ENCODE peak calls at places on chromosome 7, in eight cellular contexts. One of them, this sample, is unnamed.
A peak's percentile ranks its signal among the peaks of the same experiment; 100 is the strongest.

GRCh38 chr7:29839302-29839701 is 33.0 kb downstream of the WIPF3 start:
- DNase-seq in GM10248: no peak
- DNase-seq in GM12878: no peak
- DNase-seq in psoas muscle: peak; percentile 75
- DNase-seq in BJ: peak; percentile 21
- DNase-seq in CD4-positive, alpha-beta T cell: no peak
- DNase-seq in transverse colon: peak; percentile 12
- DNase-seq in natural killer cell: no peak
- DNase-seq in this sample: no peak

GRCh38 chr7:104207348-104207730 is 474 bp downstream of the ORC5 start:
- DNase-seq in transverse colon: no peak
- DNase-seq in BJ: no peak
- DNase-seq in CD4-positive, alpha-beta T cell: no peak
- DNase-seq in psoas muscle: no peak
- DNase-seq in GM12878: no peak
- DNase-seq in GM10248: peak; percentile 12
- DNase-seq in natural killer cell: no peak
- DNase-seq in this sample: no peak

GRCh38 chr7:157397751-157398691 is 61.2 kb downstream of the DNAJB6 start:
- DNase-seq in GM10248: no peak
- DNase-seq in transverse colon: peak; percentile 25
- DNase-seq in BJ: peak; percentile 78
- DNase-seq in GM12878: no peak
- DNase-seq in natural killer cell: no peak
- DNase-seq in CD4-positive, alpha-beta T cell: no peak
- DNase-seq in psoas muscle: peak; percentile 51
- DNase-seq in this sample: peak; percentile 39

GRCh38 chr7:130063036-130063435 is 7.3 kb upstream of the KLHDC10 start:
- DNase-seq in GM10248: no peak
- DNase-seq in GM12878: no peak
- DNase-seq in BJ: no peak
- DNase-seq in natural killer cell: peak; percentile 50
- DNase-seq in CD4-positive, alpha-beta T cell: peak; percentile 60
- DNase-seq in psoas muscle: peak; percentile 29
- DNase-seq in transverse colon: peak; percentile 54
- DNase-seq in this sample: peak; percentile 41

GRCh38 chr7:144834516-144835165 is 1.2 kb downstream of the TPK1 start:
- DNase-seq in GM12878: peak; percentile 23
- DNase-seq in GM10248: peak; percentile 60
- DNase-seq in CD4-positive, alpha-beta T cell: peak; percentile 6
- DNase-seq in BJ: no peak
- DNase-seq in natural killer cell: no peak
- DNase-seq in psoas muscle: no peak
- DNase-seq in transverse colon: peak; percentile 36
- DNase-seq in this sample: no peak

GRCh38 chr7:116169060-116169459 is 41.3 kb upstream of the TES start:
- DNase-seq in natural killer cell: no peak
- DNase-seq in psoas muscle: no peak
- DNase-seq in transverse colon: no peak
- DNase-seq in GM10248: no peak
- DNase-seq in CD4-positive, alpha-beta T cell: no peak
- DNase-seq in BJ: no peak
- DNase-seq in GM12878: no peak
- DNase-seq in this sample: no peak

GRCh38 chr7:9945882-9946281 is 1027.8 kb upstream of the PHF14 start:
- DNase-seq in natural killer cell: no peak
- DNase-seq in GM10248: no peak
- DNase-seq in GM12878: no peak
- DNase-seq in BJ: no peak
- DNase-seq in transverse colon: no peak
- DNase-seq in psoas muscle: no peak
- DNase-seq in CD4-positive, alpha-beta T cell: no peak
- DNase-seq in this sample: no peak

GRCh38 chr7:146656988-146657387 is 540.4 kb downstream of the CNTNAP2 start:
- DNase-seq in GM10248: no peak
- DNase-seq in natural killer cell: no peak
- DNase-seq in psoas muscle: no peak
- DNase-seq in transverse colon: no peak
- DNase-seq in GM12878: no peak
- DNase-seq in BJ: no peak
- DNase-seq in CD4-positive, alpha-beta T cell: no peak
- DNase-seq in this sample: no peak

GRCh38 chr7:19572566-19572965 is 136.3 kb downstream of the POLR1F start:
- DNase-seq in GM10248: no peak
- DNase-seq in CD4-positive, alpha-beta T cell: no peak
- DNase-seq in BJ: no peak
- DNase-seq in transverse colon: no peak
- DNase-seq in GM12878: no peak
- DNase-seq in natural killer cell: no peak
- DNase-seq in psoas muscle: no peak
- DNase-seq in this sample: no peak

GRCh38 chr7:139562972-139563565 is 39.6 kb downstream of the CLEC2L start:
- DNase-seq in natural killer cell: no peak
- DNase-seq in GM12878: no peak
- DNase-seq in CD4-positive, alpha-beta T cell: no peak
- DNase-seq in GM10248: no peak
- DNase-seq in transverse colon: no peak
- DNase-seq in psoas muscle: no peak
- DNase-seq in BJ: no peak
- DNase-seq in this sample: no peak

GRCh38 chr7:8761731-8762130 is 328.3 kb downstream of the NXPH1 start:
- DNase-seq in GM12878: no peak
- DNase-seq in CD4-positive, alpha-beta T cell: no peak
- DNase-seq in natural killer cell: no peak
- DNase-seq in psoas muscle: no peak
- DNase-seq in transverse colon: no peak
- DNase-seq in GM10248: no peak
- DNase-seq in BJ: no peak
- DNase-seq in this sample: no peak

GRCh38 chr7:157893535-157894044 is 556.8 kb downstream of the DNAJB6 start:
- DNase-seq in GM12878: no peak
- DNase-seq in BJ: no peak
- DNase-seq in natural killer cell: no peak
- DNase-seq in transverse colon: no peak
- DNase-seq in GM10248: no peak
- DNase-seq in CD4-positive, alpha-beta T cell: no peak
- DNase-seq in psoas muscle: no peak
- DNase-seq in this sample: no peak

GRCh38 chr7:143936087-143937009 is 1.3 kb downstream of the OR2F2 start:
- DNase-seq in psoas muscle: no peak
- DNase-seq in transverse colon: no peak
- DNase-seq in BJ: peak; percentile 83
- DNase-seq in GM12878: no peak
- DNase-seq in CD4-positive, alpha-beta T cell: no peak
- DNase-seq in GM10248: no peak
- DNase-seq in natural killer cell: no peak
- DNase-seq in this sample: no peak

GRCh38 chr7:91291902-91292301 is 27.7 kb downstream of the FZD1 start:
- DNase-seq in GM10248: no peak
- DNase-seq in CD4-positive, alpha-beta T cell: no peak
- DNase-seq in GM12878: no peak
- DNase-seq in psoas muscle: no peak
- DNase-seq in natural killer cell: no peak
- DNase-seq in transverse colon: no peak
- DNase-seq in BJ: no peak
- DNase-seq in this sample: no peak
- TF ChIP-seq CTCF in GM10248: no peak
- TF ChIP-seq CTCF in CD4-positive, alpha-beta T cell: no peak
- TF ChIP-seq CTCF in GM12878: no peak
- TF ChIP-seq CTCF in psoas muscle: no peak
- TF ChIP-seq CTCF in natural killer cell: no peak
- TF ChIP-seq CTCF in transverse colon: no peak
- TF ChIP-seq CTCF in BJ: no peak
- TF ChIP-seq CTCF in this sample: no peak

GRCh38 chr7:108419961-108420360 is 36.3 kb downstream of the NRCAM start:
- DNase-seq in natural killer cell: no peak
- DNase-seq in transverse colon: no peak
- DNase-seq in CD4-positive, alpha-beta T cell: no peak
- DNase-seq in GM12878: no peak
- DNase-seq in GM10248: no peak
- DNase-seq in psoas muscle: no peak
- DNase-seq in BJ: no peak
- DNase-seq in this sample: no peak

GRCh38 chr7:108421720-108422331 is 34.4 kb downstream of the NRCAM start:
- DNase-seq in GM10248: no peak
- DNase-seq in CD4-positive, alpha-beta T cell: no peak
- DNase-seq in psoas muscle: no peak
- DNase-seq in BJ: no peak
- DNase-seq in transverse colon: no peak
- DNase-seq in natural killer cell: no peak
- DNase-seq in GM12878: no peak
- DNase-seq in this sample: no peak

GRCh38 chr7:108417926-108418325 is 38.3 kb downstream of the NRCAM start:
- DNase-seq in GM10248: no peak
- DNase-seq in natural killer cell: no peak
- DNase-seq in BJ: no peak
- DNase-seq in CD4-positive, alpha-beta T cell: no peak
- DNase-seq in transverse colon: no peak
- DNase-seq in GM12878: no peak
- DNase-seq in psoas muscle: no peak
- DNase-seq in this sample: no peak

GRCh38 chr7:108418941-108419340 is 37.3 kb downstream of the NRCAM start:
- DNase-seq in psoas muscle: no peak
- DNase-seq in CD4-positive, alpha-beta T cell: no peak
- DNase-seq in GM10248: no peak
- DNase-seq in natural killer cell: no peak
- DNase-seq in BJ: no peak
- DNase-seq in GM12878: no peak
- DNase-seq in transverse colon: no peak
- DNase-seq in this sample: no peak

GRCh38 chr7:108420482-108420908 is 35.7 kb downstream of the NRCAM start:
- DNase-seq in GM12878: no peak
- DNase-seq in transverse colon: no peak
- DNase-seq in BJ: no peak
- DNase-seq in GM10248: no peak
- DNase-seq in psoas muscle: no peak
- DNase-seq in natural killer cell: no peak
- DNase-seq in CD4-positive, alpha-beta T cell: no peak
- DNase-seq in this sample: no peak
- TF ChIP-seq CTCF in GM12878: no peak
- TF ChIP-seq CTCF in transverse colon: no peak
- TF ChIP-seq CTCF in BJ: no peak
- TF ChIP-seq CTCF in GM10248: no peak
- TF ChIP-seq CTCF in psoas muscle: no peak
- TF ChIP-seq CTCF in natural killer cell: no peak
- TF ChIP-seq CTCF in CD4-positive, alpha-beta T cell: no peak
- TF ChIP-seq CTCF in this sample: no peak

GRCh38 chr7:132321387-132321786 is 254.9 kb downstream of the PLXNA4 start:
- DNase-seq in GM12878: no peak
- DNase-seq in transverse colon: no peak
- DNase-seq in BJ: no peak
- DNase-seq in natural killer cell: no peak
- DNase-seq in GM10248: no peak
- DNase-seq in CD4-positive, alpha-beta T cell: no peak
- DNase-seq in psoas muscle: no peak
- DNase-seq in this sample: no peak

GRCh38 chr7:132318338-132319318 is 257.6 kb downstream of the PLXNA4 start:
- DNase-seq in GM12878: peak; percentile 9
- DNase-seq in psoas muscle: peak; percentile 87
- DNase-seq in GM10248: peak; percentile 83
- DNase-seq in BJ: peak; percentile 4
- DNase-seq in transverse colon: peak; percentile 85
- DNase-seq in natural killer cell: peak; percentile 76
- DNase-seq in CD4-positive, alpha-beta T cell: peak; percentile 59
- DNase-seq in this sample: peak; percentile 81

GRCh38 chr7:132319481-132319880 is 256.8 kb downstream of the PLXNA4 start:
- DNase-seq in psoas muscle: no peak
- DNase-seq in CD4-positive, alpha-beta T cell: no peak
- DNase-seq in natural killer cell: no peak
- DNase-seq in GM10248: no peak
- DNase-seq in BJ: no peak
- DNase-seq in GM12878: no peak
- DNase-seq in transverse colon: no peak
- DNase-seq in this sample: no peak

GRCh38 chr7:132322981-132323380 is 253.3 kb downstream of the PLXNA4 start:
- DNase-seq in GM10248: no peak
- DNase-seq in natural killer cell: no peak
- DNase-seq in BJ: no peak
- DNase-seq in psoas muscle: no peak
- DNase-seq in CD4-positive, alpha-beta T cell: no peak
- DNase-seq in transverse colon: no peak
- DNase-seq in GM12878: no peak
- DNase-seq in this sample: no peak

DNA sequence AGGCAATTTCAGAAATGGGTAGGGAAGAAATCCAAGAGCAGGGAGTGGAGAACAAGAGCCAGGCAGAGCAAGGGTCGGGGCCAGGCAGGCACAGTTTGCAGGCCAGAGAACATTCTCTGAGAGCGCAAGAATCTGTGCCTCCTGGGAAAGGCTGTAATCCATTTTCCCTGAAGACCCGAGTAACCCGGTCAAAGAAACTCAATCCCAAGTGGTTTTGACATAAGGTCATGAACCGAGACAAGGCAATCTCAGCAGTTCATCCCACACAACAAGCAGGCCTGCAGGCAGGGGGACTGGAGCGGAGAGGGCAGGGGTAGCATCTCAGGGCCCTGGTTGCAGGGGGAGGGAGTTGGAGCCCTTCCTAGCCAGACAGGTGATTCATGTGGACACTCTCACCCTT is 258.4 kb downstream of the PLXNA4 start:
- DNase-seq in GM10248: no peak
- DNase-seq in BJ: no peak
- DNase-seq in psoas muscle: no peak
- DNase-seq in CD4-positive, alpha-beta T cell: no peak
- DNase-seq in GM12878: no peak
- DNase-seq in natural killer cell: no peak
- DNase-seq in transverse colon: no peak
- DNase-seq in this sample: no peak
- TF ChIP-seq CTCF in GM10248: no peak
- TF ChIP-seq CTCF in BJ: no peak
- TF ChIP-seq CTCF in psoas muscle: no peak
- TF ChIP-seq CTCF in CD4-positive, alpha-beta T cell: no peak
- TF ChIP-seq CTCF in GM12878: no peak
- TF ChIP-seq CTCF in natural killer cell: no peak
- TF ChIP-seq CTCF in transverse colon: no peak
- TF ChIP-seq CTCF in this sample: no peak

DNA sequence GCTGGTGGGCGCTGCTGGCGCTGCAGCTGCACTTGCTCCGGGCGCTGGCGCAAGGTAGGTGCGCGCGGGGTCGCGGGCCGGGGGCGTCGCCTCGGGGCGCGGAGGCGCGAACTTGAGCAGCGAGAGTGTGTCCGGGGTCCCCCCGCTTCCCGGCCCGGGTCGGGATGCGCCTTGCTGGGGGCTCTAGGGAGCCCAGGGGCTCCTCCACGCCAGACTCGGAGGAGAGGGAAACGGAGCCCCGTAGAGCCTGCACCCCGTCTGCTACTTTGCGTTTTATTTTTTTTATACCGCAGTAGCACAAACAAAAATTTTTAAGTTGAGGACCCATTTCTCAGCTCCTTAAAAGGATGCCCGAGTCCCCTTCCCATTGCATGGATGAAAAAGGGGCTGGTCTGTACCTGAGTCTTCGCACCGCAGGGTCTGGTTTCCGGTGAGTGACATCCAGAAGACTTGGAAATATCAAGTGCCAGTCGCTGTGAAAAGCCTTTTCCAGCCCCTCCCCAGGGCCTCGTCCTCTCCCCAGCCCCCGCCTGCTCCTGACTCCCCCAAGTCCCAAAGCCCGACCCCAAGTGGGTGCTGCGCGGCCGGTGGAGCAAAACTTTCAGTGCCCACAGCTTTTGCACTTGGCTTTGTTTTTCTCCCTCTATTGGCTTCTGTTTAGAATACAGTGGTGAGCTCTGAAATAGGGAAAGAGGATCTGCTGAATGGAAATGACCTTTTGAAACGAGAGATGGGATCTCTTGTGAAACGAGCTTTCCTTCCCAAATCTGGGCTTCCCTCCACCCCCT is 973 bp downstream of the SDK1 start:
- DNase-seq in natural killer cell: peak; percentile 18
- DNase-seq in CD4-positive, alpha-beta T cell: no peak
- DNase-seq in GM12878: no peak
- DNase-seq in transverse colon: no peak
- DNase-seq in GM10248: no peak
- DNase-seq in BJ: no peak
- DNase-seq in psoas muscle: no peak
- DNase-seq in this sample: peak; percentile 29
- TF ChIP-seq CTCF in natural killer cell: no peak
- TF ChIP-seq CTCF in CD4-positive, alpha-beta T cell: no peak
- TF ChIP-seq CTCF in GM12878: no peak
- TF ChIP-seq CTCF in transverse colon: no peak
- TF ChIP-seq CTCF in GM10248: no peak
- TF ChIP-seq CTCF in BJ: peak; percentile 9
- TF ChIP-seq CTCF in psoas muscle: no peak
- TF ChIP-seq CTCF in this sample: peak; percentile 47